ENCODE peak calls at places on chromosomes 16 and 17, in five cellular contexts. L is uterus; O is activated naive CD4-positive, alpha-beta T cell treated with anti-CD3 and anti-CD28 coated beads, Interleukin-2, amount 50 U/mL, for 16 hours; G is activated CD4-positive, alpha-beta T cell treated with anti-CD3 and anti-CD28 coated beads, Interleukin-2, amount 50 U/mL, for 1 hour; F is EH. E is an unnamed sample.

GRCh38 chr17:57294075-57294474 is 37.8 kb downstream of the MSI2 start:
- DNase-seq in G (no peak), L (no peak), O (no peak), F (no peak), E (no peak)

GRCh38 chr17:50472286-50472685 is 3.6 kb upstream of the CHAD start:
- DNase-seq in L (no peak), G (no peak), F (no peak), O (no peak), E (no peak)

GRCh38 chr16:12120331-12120981 is 143.9 kb downstream of the SNX29 start:
- DNase-seq in O (no peak), F (no peak), G (no peak), L (no peak), E (no peak)

GRCh38 chr17:37527249-37527851 is 37.7 kb downstream of the DUSP14 start:
- DNase-seq in L (no peak), O (no peak), F (peak; percentile 63), G (no peak), E (peak; percentile 68)

GRCh38 chr16:81931927-81932326 is 79.3 kb downstream of the SDR42E1 start:
- DNase-seq in F (no peak), O (no peak), L (no peak), G (no peak), E (no peak)

GRCh38 chr16:67534420-67534819 is 5.8 kb downstream of the RIPOR1 start:
- DNase-seq in L (no peak), G (no peak), O (no peak), F (no peak), E (no peak)

GRCh38 chr16:30656974-30657865 is 1.0 kb upstream of the FBRS start:
- DNase-seq in L (no peak), G (no peak), F (no peak), O (no peak), E (no peak)

GRCh38 chr17:61011269-61011668 is 333.6 kb downstream of the BCAS3 start:
- DNase-seq in L (no peak), O (no peak), F (no peak), G (no peak), E (no peak)

GRCh38 chr17:17890773-17891759 is 54.3 kb upstream of the SREBF1 start:
- DNase-seq in O (peak; percentile 46), L (no peak), F (peak; percentile 78), G (peak; percentile 41), E (peak; percentile 75)

GRCh38 chr17:35341465-35341992 is 31.9 kb downstream of the SLFN11 start:
- DNase-seq in L (no peak), F (no peak), G (no peak), O (no peak), E (no peak)

GRCh38 chr16:81784042-81784785 is 5.1 kb downstream of the PLCG2 start:
- DNase-seq in L (no peak), F (no peak), G (no peak), O (no peak), E (no peak)

GRCh38 chr17:34579979-34580684 is 750 bp downstream of the TMEM132E start:
- DNase-seq in G (no peak), F (peak; percentile 11), O (peak; percentile 16), L (no peak), E (peak; percentile 75)

GRCh38 chr17:58337126-58337599 is 8.6 kb upstream of the TSPOAP1 start:
- DNase-seq in O (peak; percentile 38), G (peak; percentile 64), L (no peak), F (peak; percentile 18), E (no peak)

GRCh38 chr16:72501739-72502653 is 330.0 kb upstream of the PMFBP1 start:
- DNase-seq in L (no peak), F (peak; percentile 77), O (peak; percentile 28), G (peak; percentile 15), E (peak; percentile 75)

GRCh38 chr16:4182581-4183257 is 59.2 kb downstream of the SRL start:
- DNase-seq in L (no peak), O (no peak), F (no peak), G (no peak), E (no peak)

GRCh38 chr17:79905832-79906231 is 66.6 kb upstream of the CBX4 start:
- DNase-seq in G (no peak), L (no peak), O (no peak), F (no peak), E (no peak)

GRCh38 chr17:14744716-14745115 is 443.8 kb downstream of the HS3ST3B1 start:
- DNase-seq in F (peak; percentile 83), L (no peak), O (no peak), G (no peak), E (no peak)

GRCh38 chr16:68417711-68418301 is 30.5 kb downstream of the SMPD3 start:
- DNase-seq in O (peak; percentile 75), G (peak; percentile 69), L (peak; percentile 23), F (no peak), E (no peak)

E was measured in neural progenitor cell.